ENCODE peak calls at places on chromosome 9, in eight cellular contexts. U is BE2C, F is suprapubic skin, O is A549, P is endodermal cell, R is prostate gland, X is MM.1S, W is PC-9. I is an unnamed sample. For H3K4me1, the result is how much of the 10 kb centered on the place peaks cover.

GRCh38 chr9:71308454-71308853 is 187.0 kb upstream of the TRPM3 start:
- DNase-seq in U (no peak), F (no peak), O (no peak), P (no peak), R (no peak), X (no peak), W (no peak), I (no peak)

GRCh38 chr9:136764301-136764891 is at the start of gene LCN15:
- DNase-seq in U (no peak), F (no peak), O (no peak), P (no peak), R (no peak), X (no peak), W (no peak), I (no peak)

GRCh38 chr9:126637002-126637849 is 23.5 kb downstream of the LMX1B start:
- DNase-seq in U (no peak), F (no peak), O (no peak), P (no peak), R (no peak), X (no peak), W (no peak), I (no peak)

GRCh38 chr9:1018121-1018520 is 32.0 kb upstream of the DMRT2 start:
- DNase-seq in U (no peak), F (no peak), O (no peak), P (peak), R (no peak), X (peak), W (no peak), I (peak)

GRCh38 chr9:105064248-105065118 is 136.5 kb upstream of the ABCA1 start:
- DNase-seq in U (peak), F (peak), O (peak), P (peak), R (peak), X (no peak), W (peak), I (peak)

GRCh38 chr9:3809724-3810123 is 283.9 kb upstream of the RFX3 start:
- DNase-seq in U (no peak), F (no peak), O (no peak), P (no peak), R (no peak), X (peak), W (no peak), I (no peak)

GRCh38 chr9:107712390-107712789 is 222.8 kb upstream of the KLF4 start:
- DNase-seq in U (no peak), F (no peak), O (peak), P (no peak), R (no peak), X (no peak), W (peak), I (no peak)

GRCh38 chr9:136512651-136513066 is 29.8 kb upstream of the SEC16A start:
- DNase-seq in U (no peak), F (no peak), O (peak), P (peak), R (no peak), X (no peak), W (no peak), I (no peak)

GRCh38 chr9:129702563-129702962 is 37.1 kb downstream of the PRRX2 start:
- DNase-seq in U (no peak), F (peak), O (peak), P (no peak), R (peak), X (no peak), W (peak), I (no peak)

GRCh38 chr9:2096376-2096970 is 81.3 kb downstream of the SMARCA2 start:
- DNase-seq in U (no peak), F (no peak), O (no peak), P (no peak), R (no peak), X (no peak), W (no peak), I (no peak)

GRCh38 chr9:69122086-69122390 is 52.0 kb upstream of the TJP2 start:
- DNase-seq in U (peak), F (peak), O (peak), P (peak), R (peak), X (peak), W (peak), I (peak)

DNA sequence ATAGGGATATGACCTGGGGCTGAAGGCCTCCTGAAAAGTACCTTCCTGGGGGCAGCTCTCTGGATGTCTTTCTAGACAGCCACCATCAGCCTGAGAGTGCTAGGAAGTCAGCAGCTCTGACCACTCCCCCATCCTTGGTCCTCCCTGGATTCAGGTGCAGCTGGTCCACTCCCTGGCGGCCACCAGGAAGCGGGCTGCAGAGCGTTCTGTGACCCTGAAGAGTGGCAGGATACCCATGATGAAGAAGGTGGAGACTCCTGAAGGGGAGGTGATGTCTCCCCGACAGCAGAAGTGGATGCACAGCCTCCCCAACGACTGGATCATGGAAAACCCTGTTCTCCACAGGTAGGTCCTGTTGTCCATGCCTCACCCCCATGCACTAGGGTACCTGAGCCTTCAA is 1.8 kb downstream of the CCDC180 start:
- DNase-seq in U (no peak), F (no peak), O (no peak), P (no peak), R (no peak), X (no peak), W (no peak), I (no peak)
- H3K4me1 ChIP-seq in U (under half), F (under half), O (under half), P (under half), R (under half), X (under half), W (under half), I (under half)

DNA sequence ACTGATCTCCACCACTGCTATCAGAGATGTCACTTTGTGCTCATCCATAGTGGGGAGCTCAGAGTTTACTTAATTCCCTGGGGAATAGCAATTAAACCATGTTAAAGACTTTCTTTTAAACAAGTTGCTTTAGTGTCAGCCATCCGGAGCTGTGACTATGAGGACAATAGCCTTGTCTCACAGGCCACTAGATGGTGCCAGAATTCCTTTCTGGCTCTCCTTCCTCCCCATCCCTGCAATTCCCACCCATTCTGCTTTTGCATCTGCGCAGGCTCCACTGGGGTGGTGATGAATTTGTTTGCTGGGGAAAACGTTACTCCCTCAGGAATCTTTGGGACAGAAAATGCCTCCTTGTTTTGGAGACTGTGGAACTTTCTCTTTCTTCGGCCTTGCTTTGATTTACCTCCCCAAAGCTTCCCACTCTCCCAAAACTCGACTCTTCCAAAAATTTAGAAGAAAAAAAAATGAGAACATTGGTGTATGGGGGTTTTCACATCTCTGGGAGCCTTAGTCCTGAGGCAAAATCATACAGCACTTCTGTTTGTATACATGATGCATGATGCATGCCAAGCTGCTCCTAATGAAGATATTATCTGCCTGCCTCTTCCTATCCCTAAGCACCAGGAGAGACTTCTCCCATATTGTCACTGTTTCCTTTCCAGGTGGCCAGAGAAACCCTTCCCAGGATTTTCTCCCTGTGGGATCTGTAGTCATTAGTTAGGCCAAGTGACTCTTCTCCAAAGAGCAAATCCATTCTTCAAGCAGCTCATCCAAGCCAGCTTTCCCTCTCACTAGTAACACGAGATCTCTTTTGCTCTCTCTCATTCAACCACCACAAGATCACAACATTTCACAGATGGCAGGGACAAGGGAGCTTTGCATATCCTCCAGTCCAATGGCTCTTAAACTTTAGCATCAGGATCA is 466.1 kb downstream of the TLR4 start:
- DNase-seq in U (peak), F (no peak), O (peak), P (peak), R (peak), X (peak), W (no peak), I (no peak)
- TF ChIP-seq CTCF in U (peak), F (no peak), O (peak), P (peak), R (no peak), X (peak), W (peak), I (no peak)

DNA sequence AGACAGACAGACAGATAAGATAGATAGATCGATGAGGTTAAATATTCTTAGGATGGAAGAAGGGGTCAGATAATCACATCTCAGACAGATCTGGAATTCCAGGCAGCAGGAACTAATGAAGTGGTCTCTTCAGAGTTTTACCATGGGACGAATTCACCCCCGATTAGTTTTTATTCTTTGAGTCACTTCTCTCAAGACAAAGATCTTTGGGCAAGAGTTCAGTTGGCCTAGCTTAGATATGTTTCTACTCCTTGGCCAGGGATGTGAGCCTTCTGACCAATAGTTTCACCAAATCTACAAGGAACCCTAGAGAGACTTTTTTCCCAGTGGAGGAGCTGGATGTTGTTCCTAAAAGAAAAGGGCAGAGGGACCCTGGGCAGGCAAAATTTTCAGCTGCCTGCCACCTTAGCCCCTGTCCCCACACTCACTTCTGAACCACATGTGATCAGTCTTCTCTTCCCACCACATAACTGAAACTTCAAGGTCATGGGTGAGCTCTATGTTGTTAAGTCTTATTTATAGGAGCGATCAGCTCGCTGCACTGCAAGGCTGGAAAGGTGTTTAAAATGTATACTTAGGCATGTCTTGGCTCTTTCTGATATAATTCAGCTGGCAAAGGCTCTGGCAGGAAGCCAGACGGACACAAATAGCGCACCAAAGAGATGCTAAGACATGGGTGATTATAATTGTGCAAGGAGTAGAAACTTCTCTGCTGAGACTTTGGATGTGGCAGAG is 132.9 kb downstream of the PALM2AKAP2 start:
- DNase-seq in U (no peak), F (no peak), O (no peak), P (peak), R (no peak), X (peak), W (no peak), I (peak)
- H3K4me1 ChIP-seq in U (under half), F (under half), O (under half), P (under half), R (under half), X (half or more), W (under half), I (under half)

DNA sequence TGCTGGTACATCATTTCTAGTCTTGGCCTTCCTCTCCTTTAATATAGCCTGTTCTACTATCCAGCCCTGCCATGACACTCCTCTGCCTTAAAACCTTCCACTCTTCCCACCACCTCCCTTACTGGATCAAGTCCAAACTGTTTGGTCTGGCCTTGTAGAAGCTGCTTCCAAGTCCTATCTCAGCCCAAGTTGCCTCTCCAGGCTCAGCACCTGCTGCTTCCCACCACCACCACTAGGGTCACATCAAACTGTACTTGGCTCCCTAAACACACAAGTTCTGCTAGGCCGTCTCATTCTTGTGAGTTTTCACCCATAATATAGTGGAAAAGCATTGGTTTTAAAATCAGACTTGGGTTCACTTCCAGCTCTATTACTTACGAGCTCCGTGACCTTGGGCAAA is 1.4 kb downstream of the NDUFA8 start:
- DNase-seq in U (peak), F (no peak), O (peak), P (peak), R (no peak), X (peak), W (no peak), I (peak)
- TF ChIP-seq CTCF in U (peak), F (no peak), O (peak), P (peak), R (no peak), X (peak), W (peak), I (peak)

I was measured in thyroid gland.